ENCODE peak calls at places on chromosomes 5 and 9, in seven cellular contexts. M is GM12891, V is H1, D is GM12878, O is SK-N-SH, Z is HepG2, Y is K562. F is an unnamed sample.

GRCh38 chr5:132962429-132962928 is 955 bp downstream of the AFF4 start:
- DNase-seq in M (no peak), V (no peak), D (no peak), O (peak), Z (peak), Y (peak), F (no peak)

GRCh38 chr9:135584934-135585333 is 23.4 kb downstream of the PAEP start:
- DNase-seq in M (no peak), V (no peak), D (no peak), O (no peak), Z (no peak), Y (no peak), F (no peak)

GRCh38 chr5:169020102-169020501 is 280.8 kb downstream of the SLIT3 start:
- DNase-seq in M (no peak), V (no peak), D (no peak), O (peak), Z (no peak), Y (no peak), F (no peak)

GRCh38 chr9:72139233-72139632 is 10.0 kb upstream of the GDA start:
- DNase-seq in M (no peak), V (no peak), D (no peak), O (no peak), Z (no peak), Y (no peak), F (no peak)

GRCh38 chr5:85293139-85293785 is 908.6 kb upstream of the EDIL3 start:
- DNase-seq in M (no peak), V (no peak), D (no peak), O (no peak), Z (peak), Y (no peak), F (no peak)

GRCh38 chr9:125933056-125933455 is 185.9 kb downstream of the PBX3 start:
- DNase-seq in M (no peak), V (no peak), D (no peak), O (no peak), Z (no peak), Y (no peak), F (no peak)

GRCh38 chr5:34756781-34757624 is 82.0 kb upstream of the TTC23L start:
- DNase-seq in M (no peak), V (no peak), D (no peak), O (no peak), Z (peak), Y (no peak), F (no peak)

GRCh38 chr5:151699071-151699901 is 12.6 kb upstream of the SPARC start:
- DNase-seq in M (no peak), V (no peak), D (no peak), O (no peak), Z (peak), Y (no peak), F (no peak)

GRCh38 chr5:180090769-180091546 is 19.4 kb upstream of the RNF130 start:
- DNase-seq in M (no peak), V (peak), D (no peak), O (no peak), Z (peak), Y (no peak), F (no peak)

GRCh38 chr9:126638571-126639132 is 24.9 kb downstream of the LMX1B start:
- DNase-seq in M (no peak), V (peak), D (no peak), O (peak), Z (no peak), Y (no peak), F (no peak)

GRCh38 chr5:112077180-112077579 is 320.2 kb upstream of the NREP start:
- DNase-seq in M (no peak), V (no peak), D (peak), O (no peak), Z (no peak), Y (no peak), F (no peak)

GRCh38 chr5:82730862-82731261 is 346.3 kb downstream of the TMEM167A start:
- DNase-seq in M (no peak), V (no peak), D (no peak), O (no peak), Z (peak), Y (no peak), F (no peak)

GRCh38 chr5:53364098-53364497 is 116.3 kb upstream of the FST start:
- DNase-seq in M (no peak), V (no peak), D (no peak), O (no peak), Z (no peak), Y (no peak), F (no peak)

GRCh38 chr5:169142264-169142970 is 158.5 kb downstream of the SLIT3 start:
- DNase-seq in M (no peak), V (no peak), D (no peak), O (peak), Z (no peak), Y (no peak), F (no peak)

GRCh38 chr9:27292646-27293045 is 4.3 kb downstream of the EQTN start:
- DNase-seq in M (no peak), V (no peak), D (no peak), O (peak), Z (no peak), Y (no peak), F (no peak)

GRCh38 chr9:86939896-86940295 is 7.4 kb downstream of the GAS1 start:
- DNase-seq in M (no peak), V (no peak), D (no peak), O (no peak), Z (no peak), Y (no peak), F (no peak)

GRCh38 chr5:691817-692529 is 1.2 kb downstream of the TPPP start:
- DNase-seq in M (no peak), V (no peak), D (no peak), O (peak), Z (no peak), Y (no peak), F (no peak)

GRCh38 chr5:92944903-92945629 is 636.0 kb downstream of the NR2F1-AS1 start:
- DNase-seq in M (no peak), V (no peak), D (no peak), O (no peak), Z (peak), Y (no peak), F (no peak)

GRCh38 chr9:32928145-32928763 is 73.2 kb downstream of the APTX start:
- DNase-seq in M (no peak), V (no peak), D (no peak), O (no peak), Z (no peak), Y (no peak), F (no peak)

GRCh38 chr5:172497591-172498255 is 43.4 kb upstream of the SH3PXD2B start:
- DNase-seq in M (no peak), V (peak), D (no peak), O (no peak), Z (no peak), Y (no peak), F (no peak)

GRCh38 chr9:21965401-21965951 is 28.7 kb downstream of the CDKN2A start:
- DNase-seq in M (peak), V (peak), D (no peak), O (peak), Z (peak), Y (no peak), F (peak)

GRCh38 chr5:124869481-124870033 is 123.1 kb upstream of the ZNF608 start:
- DNase-seq in M (no peak), V (no peak), D (no peak), O (peak), Z (no peak), Y (no peak), F (no peak)

GRCh38 chr5:124872615-124873014 is 126.2 kb upstream of the ZNF608 start:
- DNase-seq in M (no peak), V (no peak), D (no peak), O (no peak), Z (no peak), Y (no peak), F (no peak)

GRCh38 chr5:124873189-124873588 is 126.8 kb upstream of the ZNF608 start:
- DNase-seq in M (no peak), V (no peak), D (no peak), O (no peak), Z (no peak), Y (no peak), F (no peak)

GRCh38 chr5:124870070-124870469 is 123.6 kb upstream of the ZNF608 start:
- DNase-seq in M (no peak), V (no peak), D (no peak), O (no peak), Z (no peak), Y (no peak), F (no peak)

DNA sequence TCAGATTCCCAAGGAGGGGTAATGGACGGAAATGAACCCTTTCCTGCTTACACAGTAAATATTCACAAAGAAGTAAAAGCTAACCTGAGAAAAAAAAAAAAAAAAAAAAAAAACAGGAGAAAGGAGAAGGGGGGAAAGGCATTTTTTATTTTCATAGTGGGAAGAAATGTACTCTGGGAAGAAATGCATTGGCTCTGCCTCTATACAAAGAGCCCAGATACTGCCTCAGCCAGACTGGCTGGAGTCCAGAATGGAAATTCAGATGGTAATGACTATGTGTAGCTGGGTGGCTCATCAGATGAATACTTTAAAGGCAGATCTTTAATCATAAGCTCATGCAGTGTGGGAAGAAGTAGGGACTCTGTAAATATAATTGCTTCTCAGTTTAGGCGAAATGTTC is 124.9 kb upstream of the ZNF608 start:
- DNase-seq in M (no peak), V (no peak), D (no peak), O (no peak), Z (no peak), Y (no peak), F (no peak)
- TF ChIP-seq TAF1 in M (no peak), V (no peak), D (no peak), O (no peak), Z (no peak), Y (no peak), F (no peak)

GRCh38 chr5:137220523-137220927 is 278.6 kb downstream of the SPOCK1 start:
- DNase-seq in M (peak), V (no peak), D (no peak), O (peak), Z (peak), Y (peak), F (peak)

GRCh38 chr5:137216976-137217598 is 282.0 kb downstream of the SPOCK1 start:
- DNase-seq in M (no peak), V (no peak), D (no peak), O (no peak), Z (peak), Y (no peak), F (no peak)

GRCh38 chr5:137217599-137218200 is 281.4 kb downstream of the SPOCK1 start:
- DNase-seq in M (no peak), V (no peak), D (no peak), O (no peak), Z (no peak), Y (no peak), F (no peak)

GRCh38 chr5:137218896-137219295 is 280.2 kb downstream of the SPOCK1 start:
- DNase-seq in M (no peak), V (no peak), D (no peak), O (no peak), Z (no peak), Y (no peak), F (no peak)

GRCh38 chr5:137218471-137218870 is 280.7 kb downstream of the SPOCK1 start:
- DNase-seq in M (no peak), V (no peak), D (no peak), O (no peak), Z (no peak), Y (no peak), F (no peak)
- TF ChIP-seq TAF1 in M (no peak), V (no peak), D (no peak), O (no peak), Z (no peak), Y (no peak), F (no peak)

GRCh38 chr9:5947912-5948311 is 57.2 kb downstream of the MLANA start:
- DNase-seq in M (no peak), V (no peak), D (peak), O (no peak), Z (no peak), Y (peak), F (no peak)
- TF ChIP-seq TAF1 in M (no peak), V (no peak), D (no peak), O (no peak), Z (no peak), Y (no peak), F (no peak)

DNA sequence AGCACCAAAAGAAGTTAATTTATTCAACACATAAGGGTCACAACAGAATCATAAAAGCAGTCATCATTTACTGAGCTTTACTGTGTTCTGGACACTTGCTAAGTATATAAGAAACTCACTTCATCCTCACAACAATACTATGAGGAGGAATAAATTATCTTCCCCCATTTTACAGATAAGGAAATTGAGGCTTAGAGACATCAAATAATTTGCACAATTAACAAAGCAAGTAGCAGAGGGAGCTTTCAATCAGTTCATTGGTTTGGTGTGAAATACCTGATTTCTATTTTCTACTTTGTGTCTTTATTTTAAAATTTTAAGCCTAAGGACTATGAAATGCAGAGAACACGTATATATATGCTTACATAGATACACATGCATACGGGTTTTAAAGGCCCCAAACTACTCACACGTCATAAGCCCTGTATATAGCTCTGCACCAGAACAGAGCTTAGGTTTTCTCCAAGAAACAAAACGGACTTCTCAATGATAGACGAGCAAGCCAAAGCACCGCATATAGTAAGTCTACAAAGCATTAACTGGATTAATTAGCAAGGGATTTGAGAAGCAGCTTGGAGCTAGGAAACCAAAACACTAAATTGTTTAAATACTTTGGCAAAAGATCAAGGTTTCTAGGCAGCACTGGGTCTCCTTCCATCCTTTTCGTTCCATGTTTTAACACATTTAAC is 95.6 kb downstream of the DENND1A start:
- DNase-seq in M (no peak), V (no peak), D (no peak), O (no peak), Z (no peak), Y (peak), F (no peak)
- TF ChIP-seq TAF1 in M (no peak), V (no peak), D (no peak), O (no peak), Z (no peak), Y (no peak), F (no peak)